ENCODE peak calls at places on chromosomes 4 and X, in four cellular contexts. One of them, this sample, is unnamed.

GRCh38 chr4:140052050-140052449 is 101.9 kb downstream of the MAML3 start:
- DNase-seq in endothelial cell of umbilical vein: peak; percentile 70
- DNase-seq in K562: peak; percentile 24
- DNase-seq in GM12878: no peak
- DNase-seq in this sample: peak; percentile 51

GRCh38 chr4:40170588-40170987 is 26.2 kb upstream of the RHOH start:
- DNase-seq in GM12878: no peak
- DNase-seq in endothelial cell of umbilical vein: no peak
- DNase-seq in K562: no peak
- DNase-seq in this sample: no peak

GRCh38 chrX:152520653-152521052 is 69.5 kb upstream of the GABRA3 start:
- DNase-seq in endothelial cell of umbilical vein: no peak
- DNase-seq in GM12878: no peak
- DNase-seq in K562: no peak
- DNase-seq in this sample: no peak

GRCh38 chrX:108541286-108541685 is 101.6 kb downstream of the COL4A5 start:
- DNase-seq in GM12878: no peak
- DNase-seq in endothelial cell of umbilical vein: no peak
- DNase-seq in K562: no peak
- DNase-seq in this sample: no peak

GRCh38 chr4:523601-524000 is 24.6 kb downstream of the PIGG start:
- DNase-seq in endothelial cell of umbilical vein: no peak
- DNase-seq in K562: no peak
- DNase-seq in GM12878: no peak
- DNase-seq in this sample: no peak

GRCh38 chr4:21476753-21477152 is 471.8 kb downstream of the KCNIP4 start:
- DNase-seq in GM12878: no peak
- DNase-seq in K562: no peak
- DNase-seq in endothelial cell of umbilical vein: peak; percentile 20
- DNase-seq in this sample: no peak

GRCh38 chr4:3520276-3520675 is 11.9 kb downstream of the LRPAP1 start:
- DNase-seq in K562: no peak
- DNase-seq in endothelial cell of umbilical vein: no peak
- DNase-seq in GM12878: no peak
- DNase-seq in this sample: no peak

GRCh38 chrX:23845316-23845932 is 62.3 kb downstream of the APOO start:
- DNase-seq in endothelial cell of umbilical vein: peak; percentile 61
- DNase-seq in GM12878: no peak
- DNase-seq in K562: peak; percentile 8
- DNase-seq in this sample: no peak

GRCh38 chr4:37682701-37683401 is 3.3 kb downstream of the RELL1 start:
- DNase-seq in K562: no peak
- DNase-seq in GM12878: peak; percentile 87
- DNase-seq in endothelial cell of umbilical vein: peak; percentile 44
- DNase-seq in this sample: no peak

GRCh38 chr4:165580379-165580905 is 201.6 kb downstream of the CPE start:
- DNase-seq in K562: no peak
- DNase-seq in endothelial cell of umbilical vein: peak; percentile 85
- DNase-seq in GM12878: no peak
- DNase-seq in this sample: no peak

GRCh38 chr4:128287159-128287870 is at the start of gene PGRMC2:
- DNase-seq in endothelial cell of umbilical vein: no peak
- DNase-seq in K562: peak; percentile 38
- DNase-seq in GM12878: no peak
- DNase-seq in this sample: peak; percentile 37

GRCh38 chr4:129246850-129247542 is 151.0 kb downstream of the C4orf33 start:
- DNase-seq in K562: no peak
- DNase-seq in endothelial cell of umbilical vein: no peak
- DNase-seq in GM12878: no peak
- DNase-seq in this sample: no peak

GRCh38 chrX:118520206-118520857 is 24.7 kb downstream of the DOCK11 start:
- DNase-seq in K562: no peak
- DNase-seq in endothelial cell of umbilical vein: no peak
- DNase-seq in GM12878: no peak
- DNase-seq in this sample: peak; percentile 80

GRCh38 chr4:173524218-173525117 is 5.6 kb downstream of the HAND2 start:
- DNase-seq in K562: no peak
- DNase-seq in endothelial cell of umbilical vein: no peak
- DNase-seq in GM12878: no peak
- DNase-seq in this sample: no peak

GRCh38 chrX:69116077-69116476 is 49.2 kb downstream of the PJA1 start:
- DNase-seq in GM12878: no peak
- DNase-seq in K562: no peak
- DNase-seq in endothelial cell of umbilical vein: no peak
- DNase-seq in this sample: no peak

GRCh38 chr4:1489639-1489995 is 83.4 kb upstream of the NKX1-1 start:
- DNase-seq in GM12878: no peak
- DNase-seq in endothelial cell of umbilical vein: no peak
- DNase-seq in K562: no peak
- DNase-seq in this sample: no peak

GRCh38 chr4:27973056-27973455 is 1112.4 kb downstream of the STIM2 start:
- DNase-seq in endothelial cell of umbilical vein: no peak
- DNase-seq in GM12878: no peak
- DNase-seq in K562: no peak
- DNase-seq in this sample: no peak

GRCh38 chr4:51831133-51831532 is 11.8 kb upstream of the DCUN1D4 start:
- DNase-seq in K562: peak; percentile 38
- DNase-seq in GM12878: no peak
- DNase-seq in endothelial cell of umbilical vein: peak; percentile 60
- DNase-seq in this sample: peak; percentile 51

GRCh38 chrX:97021680-97022079 is 138.0 kb downstream of the RPA4 start:
- DNase-seq in GM12878: no peak
- DNase-seq in K562: no peak
- DNase-seq in endothelial cell of umbilical vein: peak; percentile 68
- DNase-seq in this sample: peak; percentile 49

GRCh38 chr4:167616471-167616870 is 382.2 kb upstream of the SPOCK3 start:
- DNase-seq in GM12878: no peak
- DNase-seq in K562: no peak
- DNase-seq in endothelial cell of umbilical vein: no peak
- DNase-seq in this sample: no peak

GRCh38 chr4:71752383-71753042 is 31.4 kb downstream of the GC start:
- DNase-seq in GM12878: no peak
- DNase-seq in K562: no peak
- DNase-seq in endothelial cell of umbilical vein: no peak
- DNase-seq in this sample: no peak

GRCh38 chrX:13732246-13733067 is 2.0 kb downstream of the TRAPPC2 start:
- DNase-seq in GM12878: no peak
- DNase-seq in endothelial cell of umbilical vein: no peak
- DNase-seq in K562: no peak
- DNase-seq in this sample: no peak

GRCh38 chr4:99960648-99961047 is 10.6 kb upstream of the H2AZ1 start:
- DNase-seq in endothelial cell of umbilical vein: no peak
- DNase-seq in K562: no peak
- DNase-seq in GM12878: no peak
- DNase-seq in this sample: no peak

GRCh38 chrX:11416600-11416999 is 123.4 kb downstream of the AMELX start:
- DNase-seq in GM12878: no peak
- DNase-seq in endothelial cell of umbilical vein: peak; percentile 20
- DNase-seq in K562: no peak
- DNase-seq in this sample: no peak

GRCh38 chrX:11408783-11409182 is 115.6 kb downstream of the AMELX start:
- DNase-seq in GM12878: no peak
- DNase-seq in endothelial cell of umbilical vein: no peak
- DNase-seq in K562: no peak
- DNase-seq in this sample: no peak

GRCh38 chrX:11409957-11410356 is 116.7 kb downstream of the AMELX start:
- DNase-seq in K562: no peak
- DNase-seq in GM12878: no peak
- DNase-seq in endothelial cell of umbilical vein: no peak
- DNase-seq in this sample: no peak

GRCh38 chrX:11414091-11414490 is 120.9 kb downstream of the AMELX start:
- DNase-seq in K562: no peak
- DNase-seq in GM12878: no peak
- DNase-seq in endothelial cell of umbilical vein: no peak
- DNase-seq in this sample: no peak

DNA sequence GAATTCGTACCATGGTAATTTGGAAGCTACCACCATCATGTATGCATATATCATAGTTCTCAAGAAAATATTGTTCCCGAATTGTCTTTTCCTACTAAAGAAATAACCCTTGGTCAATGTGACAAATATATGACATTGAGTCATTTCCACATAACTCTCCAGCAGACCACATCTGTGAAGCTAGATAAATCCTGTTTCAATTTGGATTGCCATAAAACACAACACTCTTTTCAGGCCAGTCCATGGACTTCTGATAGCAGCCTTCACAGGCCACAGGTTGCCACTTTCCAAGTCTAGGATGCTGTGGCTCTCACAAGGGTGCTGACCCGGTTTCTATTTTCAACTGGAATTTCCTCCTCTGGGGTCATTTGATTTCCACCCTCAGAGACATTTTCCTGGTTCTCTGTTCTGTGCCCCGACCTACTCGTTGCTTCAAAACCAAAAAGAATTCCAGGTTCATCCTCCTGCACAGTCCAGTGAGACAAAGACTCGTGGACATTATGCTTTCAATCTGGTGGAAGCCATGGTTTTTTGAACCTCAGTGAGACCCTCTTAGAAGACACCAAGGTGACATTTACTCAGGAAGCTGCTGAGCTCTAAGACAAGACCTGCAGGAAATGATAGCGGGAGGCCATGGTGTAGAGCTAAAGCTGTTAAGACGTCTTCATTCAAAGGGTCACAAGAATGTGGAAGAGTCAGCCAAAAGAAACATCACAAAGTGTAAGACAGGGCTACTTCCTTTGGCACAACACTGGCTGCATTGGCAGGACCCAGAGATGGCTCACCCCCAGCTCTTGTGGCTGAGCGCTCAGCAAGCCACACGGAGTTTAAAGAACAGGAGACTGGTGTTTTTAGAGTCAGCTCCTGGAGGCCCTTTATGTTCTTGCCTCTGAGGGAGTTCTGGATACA is 119.8 kb downstream of the AMELX start:
- DNase-seq in endothelial cell of umbilical vein: peak; percentile 71
- DNase-seq in K562: peak; percentile 35
- DNase-seq in GM12878: no peak
- DNase-seq in this sample: no peak
- TF ChIP-seq FOS in endothelial cell of umbilical vein: no peak
- TF ChIP-seq FOS in K562: no peak
- TF ChIP-seq FOS in GM12878: no peak
- TF ChIP-seq FOS in this sample: no peak

GRCh38 chr4:148834804-148835598 is 392.8 kb upstream of the NR3C2 start:
- DNase-seq in endothelial cell of umbilical vein: peak; percentile 89
- DNase-seq in GM12878: no peak
- DNase-seq in K562: no peak
- DNase-seq in this sample: peak; percentile 61
- TF ChIP-seq FOS in endothelial cell of umbilical vein: peak; percentile 35
- TF ChIP-seq FOS in GM12878: no peak
- TF ChIP-seq FOS in K562: no peak
- TF ChIP-seq FOS in this sample: no peak

DNA sequence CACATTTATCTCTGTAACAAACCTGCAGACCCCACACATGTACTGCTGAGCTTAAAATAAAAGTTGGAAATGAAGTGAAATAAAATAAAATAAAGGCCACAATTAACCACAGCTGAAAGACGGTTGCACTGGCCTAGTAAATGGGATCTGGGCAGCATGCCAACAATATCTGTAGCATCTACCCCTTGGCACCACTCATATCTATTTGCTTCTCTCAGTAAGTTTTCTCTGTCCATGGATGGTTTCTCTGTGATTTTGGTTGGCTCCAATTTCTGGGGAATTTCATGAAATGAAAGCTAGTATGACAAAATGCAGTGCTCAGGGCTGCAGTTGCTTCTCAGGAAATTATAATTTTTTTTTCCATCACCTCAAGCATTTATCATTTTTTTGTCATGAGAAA is 172.0 kb upstream of the IL15 start:
- DNase-seq in K562: no peak
- DNase-seq in endothelial cell of umbilical vein: no peak
- DNase-seq in GM12878: no peak
- DNase-seq in this sample: no peak
- TF ChIP-seq FOS in K562: no peak
- TF ChIP-seq FOS in endothelial cell of umbilical vein: no peak
- TF ChIP-seq FOS in GM12878: no peak
- TF ChIP-seq FOS in this sample: no peak

GRCh38 chr4:8205749-8206611 is 6.9 kb downstream of the SH3TC1 start:
- DNase-seq in K562: no peak
- DNase-seq in GM12878: no peak
- DNase-seq in endothelial cell of umbilical vein: no peak
- DNase-seq in this sample: no peak
- TF ChIP-seq FOS in K562: no peak
- TF ChIP-seq FOS in GM12878: no peak
- TF ChIP-seq FOS in endothelial cell of umbilical vein: no peak
- TF ChIP-seq FOS in this sample: no peak

GRCh38 chrX:39564751-39565150 is 533.0 kb downstream of the BCOR start:
- DNase-seq in endothelial cell of umbilical vein: no peak
- DNase-seq in GM12878: no peak
- DNase-seq in K562: no peak
- DNase-seq in this sample: no peak

GRCh38 chrX:39560285-39560684 is 537.5 kb downstream of the BCOR start:
- DNase-seq in K562: no peak
- DNase-seq in endothelial cell of umbilical vein: no peak
- DNase-seq in GM12878: no peak
- DNase-seq in this sample: no peak

GRCh38 chrX:39556056-39556455 is 541.7 kb downstream of the BCOR start:
- DNase-seq in K562: peak; percentile 22
- DNase-seq in GM12878: no peak
- DNase-seq in endothelial cell of umbilical vein: no peak
- DNase-seq in this sample: no peak

GRCh38 chrX:39563189-39563588 is 534.6 kb downstream of the BCOR start:
- DNase-seq in GM12878: no peak
- DNase-seq in K562: no peak
- DNase-seq in endothelial cell of umbilical vein: no peak
- DNase-seq in this sample: no peak

DNA sequence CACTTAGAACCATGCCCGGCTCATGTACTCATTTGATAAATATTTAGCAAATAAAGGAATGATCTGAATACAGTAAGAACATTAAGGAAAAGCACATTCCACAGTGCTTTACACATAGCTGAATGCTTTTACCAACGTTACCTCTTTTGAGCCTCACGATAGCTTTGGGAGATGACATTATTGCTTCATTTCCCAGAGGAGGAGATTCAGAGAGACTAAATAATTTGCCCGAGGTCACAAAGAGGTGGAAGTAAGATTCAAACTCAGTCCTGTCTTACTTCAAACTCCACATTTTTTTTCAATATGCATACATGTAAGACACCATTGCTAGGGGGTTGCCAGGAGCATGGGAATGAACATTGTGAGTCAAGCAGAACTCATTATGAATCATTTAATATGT is 538.5 kb downstream of the BCOR start:
- DNase-seq in GM12878: no peak
- DNase-seq in K562: no peak
- DNase-seq in endothelial cell of umbilical vein: no peak
- DNase-seq in this sample: peak; percentile 4
- TF ChIP-seq FOS in GM12878: no peak
- TF ChIP-seq FOS in K562: no peak
- TF ChIP-seq FOS in endothelial cell of umbilical vein: no peak
- TF ChIP-seq FOS in this sample: no peak

GRCh38 chrX:150347471-150347870 is 15.6 kb upstream of the MAMLD1 start:
- DNase-seq in GM12878: no peak
- DNase-seq in endothelial cell of umbilical vein: no peak
- DNase-seq in K562: no peak
- DNase-seq in this sample: no peak
- TF ChIP-seq FOS in GM12878: no peak
- TF ChIP-seq FOS in endothelial cell of umbilical vein: no peak
- TF ChIP-seq FOS in K562: no peak
- TF ChIP-seq FOS in this sample: no peak

GRCh38 chr4:22515888-22516541 is at the start of gene ADGRA3:
- DNase-seq in endothelial cell of umbilical vein: peak; percentile 81
- DNase-seq in K562: peak; percentile 15
- DNase-seq in GM12878: no peak
- DNase-seq in this sample: peak; percentile 51
- TF ChIP-seq FOS in endothelial cell of umbilical vein: no peak
- TF ChIP-seq FOS in K562: no peak
- TF ChIP-seq FOS in GM12878: no peak
- TF ChIP-seq FOS in this sample: no peak

This sample was measured in IMR-90.